ENCODE peak calls at places on chromosomes 12 and 14, in eight cellular contexts. Z is ELR, G is Calu3, L is nucleus accumbens, M is lower leg skin, N is uterus, F is activated B cell treated with CpG ODN at 0.5 μM for 24 hours, V is sigmoid colon. C is an unnamed sample.

GRCh38 chr14:89445252-89445973 is 28.4 kb upstream of the FOXN3 start:
- DNase-seq in Z (peak), G (no peak), L (no peak), M (no peak), N (no peak), F (no peak), V (peak), C (no peak)

GRCh38 chr12:54231236-54231635 is 42.5 kb upstream of the SMUG1 start:
- DNase-seq in Z (no peak), G (no peak), L (no peak), M (no peak), N (no peak), F (no peak), V (no peak), C (no peak)

GRCh38 chr12:15688202-15688736 is 100.9 kb downstream of the EPS8 start:
- DNase-seq in Z (no peak), G (peak), L (peak), M (peak), N (no peak), F (no peak), V (peak), C (no peak)

GRCh38 chr12:93868771-93869170 is 191.6 kb downstream of the CRADD start:
- DNase-seq in Z (no peak), G (no peak), L (no peak), M (no peak), N (no peak), F (no peak), V (no peak), C (no peak)

GRCh38 chr12:42086021-42086420 is 58.7 kb downstream of the GXYLT1 start:
- DNase-seq in Z (no peak), G (no peak), L (no peak), M (no peak), N (no peak), F (no peak), V (no peak), C (no peak)

GRCh38 chr12:55724226-55724939 is 4.2 kb downstream of the RDH5 start:
- DNase-seq in Z (peak), G (peak), L (peak), M (peak), N (no peak), F (no peak), V (peak), C (no peak)

GRCh38 chr12:64034901-64035576 is 187.1 kb downstream of the KICS2 start:
- DNase-seq in Z (no peak), G (no peak), L (no peak), M (no peak), N (no peak), F (no peak), V (no peak), C (no peak)

GRCh38 chr12:121819212-121819949 is 15.6 kb downstream of the SETD1B start:
- DNase-seq in Z (no peak), G (no peak), L (no peak), M (no peak), N (no peak), F (no peak), V (peak), C (peak)

GRCh38 chr14:75147423-75148071 is 20.7 kb upstream of the NEK9 start:
- DNase-seq in Z (peak), G (peak), L (peak), M (peak), N (peak), F (no peak), V (peak), C (peak)

GRCh38 chr12:83559650-83560049 is 872.9 kb downstream of the TMTC2 start:
- DNase-seq in Z (no peak), G (no peak), L (no peak), M (no peak), N (no peak), F (no peak), V (no peak), C (no peak)

GRCh38 chr14:57574617-57575288 is 81.1 kb upstream of the CCDC198 start:
- DNase-seq in Z (peak), G (peak), L (no peak), M (no peak), N (no peak), F (no peak), V (no peak), C (no peak)

GRCh38 chr12:123139926-123140674 is 10.8 kb downstream of the PITPNM2 start:
- DNase-seq in Z (peak), G (peak), L (no peak), M (peak), N (no peak), F (no peak), V (no peak), C (no peak)

GRCh38 chr12:91126516-91126915 is 15.2 kb upstream of the LUM start:
- DNase-seq in Z (no peak), G (no peak), L (no peak), M (no peak), N (peak), F (no peak), V (no peak), C (no peak)

GRCh38 chr12:8914716-8915526 is 612 bp downstream of the PHC1 start:
- DNase-seq in Z (peak), G (peak), L (peak), M (peak), N (peak), F (peak), V (peak), C (peak)

GRCh38 chr14:104289485-104289884 is 151.1 kb downstream of the KIF26A start:
- DNase-seq in Z (no peak), G (no peak), L (no peak), M (no peak), N (no peak), F (no peak), V (peak), C (no peak)

GRCh38 chr12:109785854-109786253 is 47.3 kb downstream of the TRPV4 start:
- DNase-seq in Z (no peak), G (no peak), L (no peak), M (no peak), N (no peak), F (no peak), V (no peak), C (no peak)

GRCh38 chr12:87930033-87930432 is 99.2 kb downstream of the C12orf50 start:
- DNase-seq in Z (peak), G (no peak), L (no peak), M (no peak), N (no peak), F (no peak), V (no peak), C (no peak)

GRCh38 chr12:67645126-67645525 is 3.4 kb upstream of the DYRK2 start:
- DNase-seq in Z (no peak), G (no peak), L (no peak), M (no peak), N (no peak), F (no peak), V (no peak), C (no peak)

GRCh38 chr12:130863298-130863697 is 8.6 kb upstream of the RAN start:
- DNase-seq in Z (no peak), G (peak), L (no peak), M (no peak), N (no peak), F (no peak), V (peak), C (peak)

GRCh38 chr14:36241183-36241582 is 64.7 kb upstream of the PTCSC3 start:
- DNase-seq in Z (no peak), G (no peak), L (no peak), M (no peak), N (no peak), F (no peak), V (no peak), C (no peak)

GRCh38 chr12:46430340-46430948 is 57.9 kb upstream of the SLC38A2 start:
- DNase-seq in Z (peak), G (peak), L (no peak), M (no peak), N (no peak), F (no peak), V (no peak), C (no peak)

GRCh38 chr12:25366159-25366558 is 115.4 kb upstream of the KRAS start:
- DNase-seq in Z (no peak), G (no peak), L (no peak), M (no peak), N (no peak), F (no peak), V (no peak), C (no peak)

GRCh38 chr12:89064780-89065179 is 287.5 kb downstream of the DUSP6 start:
- DNase-seq in Z (peak), G (peak), L (no peak), M (no peak), N (no peak), F (no peak), V (no peak), C (no peak)

GRCh38 chr14:58898655-58899316 is 261.0 kb downstream of the DACT1 start:
- DNase-seq in Z (peak), G (no peak), L (no peak), M (no peak), N (no peak), F (no peak), V (no peak), C (no peak)

C was measured in upper lobe of left lung.